ENCODE peak calls at places on chromosomes 4 and X, in five cellular contexts. I is WERI-Rb-1; H is body of pancreas; R is effector CD4-positive, alpha-beta T cell; G is stimulated activated CD8-positive, alpha-beta memory T cell treated with anti-CD3 and anti-CD28 coated beads, Interleukin-4, amount 100 ng/mL, for 4 hours. L is an unnamed sample.

GRCh38 chrX:112147206-112147605 is 64.6 kb upstream of the TRPC5 start:
- DNase-seq in I (peak; percentile 45), H (peak; percentile 33), R (no peak), G (no peak), L (peak; percentile 38)

GRCh38 chr4:30385650-30386049 is 334.5 kb upstream of the PCDH7 start:
- DNase-seq in I (no peak), H (no peak), R (no peak), G (no peak), L (no peak)

GRCh38 chrX:154779261-154779660 is 16.6 kb downstream of the DKC1 start:
- DNase-seq in I (no peak), H (no peak), R (no peak), G (no peak), L (no peak)

GRCh38 chr4:138320856-138321255 is 78.7 kb upstream of the SLC7A11 start:
- DNase-seq in I (no peak), H (no peak), R (no peak), G (no peak), L (no peak)

GRCh38 chrX:81377329-81377728 is 175.4 kb downstream of the SH3BGRL start:
- DNase-seq in I (no peak), H (no peak), R (no peak), G (no peak), L (peak; percentile 7)

GRCh38 chr4:132344924-132345828 is 803.9 kb upstream of the PCDH10 start:
- DNase-seq in I (no peak), H (no peak), R (no peak), G (no peak), L (no peak)

GRCh38 chr4:126658391-126658790 is 974.4 kb upstream of the INTU start:
- DNase-seq in I (no peak), H (no peak), R (no peak), G (no peak), L (no peak)

GRCh38 chr4:150782921-150783320 is 201.0 kb downstream of the MAB21L2 start:
- DNase-seq in I (peak; percentile 59), H (no peak), R (no peak), G (no peak), L (no peak)

GRCh38 chrX:18465051-18465450 is 39.6 kb downstream of the CDKL5 start:
- DNase-seq in I (no peak), H (no peak), R (no peak), G (no peak), L (no peak)

L was measured in iPS-NIHi11.